ENCODE peak calls at places on chromosome 20, in eight cellular contexts. G is naive thymus-derived CD8-positive, alpha-beta T cell; Q is ureter; P is brain microvascular endothelial cell; F is NCI-H1417; N is AG08395; Y is heart left ventricle; C is activated T-helper 1 cell treated with anti-CD3 and anti-CD28 coated beads, Interleukin-12 subunit alpha, Interleukin-12 subunit beta, Interleukin-2, Interleukin-4 antibody, amounts not matched to agents 30 ng/mL and 10 ng/mL and 1 ng/mL, durations not matched to agents 14 hours and 24 hours and 36 hours. L is an unnamed sample.

GRCh38 chr20:63703976-63704748 is 3.6 kb downstream of the ARFRP1 start:
- DNase-seq in C (no peak), N (no peak), Q (no peak), Y (no peak), G (no peak), P (no peak), F (no peak), L (no peak)

GRCh38 chr20:38129893-38130609 is 35.0 kb downstream of the TGM2 start:
- DNase-seq in F (no peak), Y (peak; percentile 29), N (no peak), C (no peak), P (no peak), Q (no peak), G (no peak), L (no peak)

GRCh38 chr20:50111829-50112495 is 988 bp downstream of the UBE2V1 start:
- DNase-seq in Q (no peak), Y (no peak), G (no peak), F (no peak), C (no peak), P (no peak), N (no peak), L (no peak)

GRCh38 chr20:1874534-1875168 is 20.6 kb upstream of the SIRPA start:
- DNase-seq in Q (no peak), P (no peak), F (peak; percentile 69), N (no peak), Y (peak; percentile 58), C (no peak), G (no peak), L (no peak)

GRCh38 chr20:60008130-60008808 is 50.0 kb downstream of the CDH26 start:
- DNase-seq in G (no peak), Y (no peak), N (no peak), Q (no peak), C (no peak), F (no peak), P (no peak), L (no peak)

GRCh38 chr20:47008842-47009518 is 114.3 kb downstream of the EYA2 start:
- DNase-seq in P (no peak), F (peak; percentile 82), G (no peak), N (no peak), Q (no peak), Y (no peak), C (no peak), L (no peak)

GRCh38 chr20:32567384-32568178 is 17.6 kb downstream of the NOL4L start:
- DNase-seq in G (no peak), N (no peak), F (peak; percentile 60), Q (no peak), P (no peak), C (no peak), Y (no peak), L (no peak)

GRCh38 chr20:49747707-49748524 is 34.2 kb upstream of the B4GALT5 start:
- DNase-seq in P (peak; percentile 0), F (no peak), C (no peak), Q (peak; percentile 85), N (peak; percentile 67), G (no peak), Y (peak; percentile 97), L (peak; percentile 86)

GRCh38 chr20:57231951-57232428 is 34.5 kb downstream of the BMP7 start:
- DNase-seq in C (no peak), F (peak; percentile 17), Y (no peak), P (no peak), N (no peak), Q (no peak), G (no peak), L (no peak)

GRCh38 chr20:41733151-41733550 is 115.0 kb upstream of the CHD6 start:
- DNase-seq in F (no peak), C (no peak), N (no peak), P (no peak), G (no peak), Q (no peak), Y (no peak), L (no peak)

GRCh38 chr20:3655032-3655405 is 8.2 kb downstream of the GFRA4 start:
- DNase-seq in F (peak; percentile 80), P (no peak), C (no peak), Q (no peak), Y (peak; percentile 10), G (no peak), N (no peak), L (peak; percentile 33)

GRCh38 chr20:19710336-19710721 is 47.7 kb upstream of the RIN2 start:
- DNase-seq in F (no peak), C (no peak), P (no peak), Y (no peak), N (no peak), Q (no peak), G (no peak), L (no peak)

GRCh38 chr20:3071610-3072529 is at the start of gene OXT:
- DNase-seq in P (no peak), F (peak; percentile 40), Q (no peak), N (no peak), G (peak; percentile 63), C (peak; percentile 55), Y (peak; percentile 62), L (no peak)

GRCh38 chr20:37223053-37223452 is 38.6 kb downstream of the GHRH start:
- DNase-seq in G (no peak), F (no peak), Y (no peak), P (peak; percentile 94), Q (no peak), N (peak; percentile 94), C (no peak), L (no peak)

GRCh38 chr20:49983848-49984408 is 1.1 kb downstream of the SNAI1 start:
- DNase-seq in N (peak; percentile 30), Y (peak; percentile 43), Q (no peak), C (no peak), F (no peak), G (no peak), P (no peak), L (no peak)

GRCh38 chr20:6857929-6858328 is 90.4 kb downstream of the BMP2 start:
- DNase-seq in P (no peak), Y (no peak), G (no peak), N (no peak), Q (no peak), F (no peak), C (no peak), L (no peak)